ENCODE peak calls at places on chromosomes 16 and 17, in six cellular contexts. X is prostate gland, M is SK-N-SH, W is tibial nerve, T is PC-3, A is heart right ventricle. F is an unnamed sample. For H3K4me1 and H3K27me3, the result is how much of the 10 kb centered on the place peaks cover.

GRCh38 chr16:89110641-89111040 is 17.0 kb downstream of the ACSF3 start:
- DNase-seq in X (no peak), M (no peak), W (no peak), T (no peak), A (no peak), F (no peak)

GRCh38 chr17:73794336-73794735 is 150.1 kb upstream of the SDK2 start:
- DNase-seq in X (no peak), M (no peak), W (no peak), T (no peak), A (no peak), F (no peak)

GRCh38 chr17:9284884-9285283 is 263.6 kb downstream of the NTN1 start:
- DNase-seq in X (no peak), M (no peak), W (peak), T (no peak), A (peak), F (no peak)

GRCh38 chr17:17152385-17152784 is 53.7 kb downstream of the PLD6 start:
- DNase-seq in X (no peak), M (no peak), W (peak), T (no peak), A (peak), F (no peak)

GRCh38 chr17:22695228-22695619 is 1002.9 kb downstream of the KCNJ18 start:
- DNase-seq in X (no peak), M (peak), W (no peak), T (no peak), A (no peak), F (no peak)

GRCh38 chr16:3954411-3954921 is 74.0 kb upstream of the CREBBP start:
- DNase-seq in X (no peak), M (no peak), W (peak), T (no peak), A (peak), F (no peak)

GRCh38 chr17:42744283-42744805 is 496 bp downstream of the EZH1 start:
- DNase-seq in X (peak), M (no peak), W (peak), T (peak), A (peak), F (peak)

GRCh38 chr16:82585675-82586074 is 41.1 kb upstream of the CDH13 start:
- DNase-seq in X (no peak), M (no peak), W (no peak), T (no peak), A (no peak), F (no peak)

GRCh38 chr17:13253746-13254410 is 236.1 kb upstream of the ELAC2 start:
- DNase-seq in X (no peak), M (no peak), W (no peak), T (no peak), A (no peak), F (no peak)

GRCh38 chr16:51243836-51244483 is 92.9 kb upstream of the SALL1 start:
- DNase-seq in X (no peak), M (no peak), W (no peak), T (no peak), A (no peak), F (no peak)

GRCh38 chr16:86823895-86824671 is 245.7 kb downstream of the FOXL1 start:
- DNase-seq in X (no peak), M (no peak), W (no peak), T (peak), A (no peak), F (no peak)

DNA sequence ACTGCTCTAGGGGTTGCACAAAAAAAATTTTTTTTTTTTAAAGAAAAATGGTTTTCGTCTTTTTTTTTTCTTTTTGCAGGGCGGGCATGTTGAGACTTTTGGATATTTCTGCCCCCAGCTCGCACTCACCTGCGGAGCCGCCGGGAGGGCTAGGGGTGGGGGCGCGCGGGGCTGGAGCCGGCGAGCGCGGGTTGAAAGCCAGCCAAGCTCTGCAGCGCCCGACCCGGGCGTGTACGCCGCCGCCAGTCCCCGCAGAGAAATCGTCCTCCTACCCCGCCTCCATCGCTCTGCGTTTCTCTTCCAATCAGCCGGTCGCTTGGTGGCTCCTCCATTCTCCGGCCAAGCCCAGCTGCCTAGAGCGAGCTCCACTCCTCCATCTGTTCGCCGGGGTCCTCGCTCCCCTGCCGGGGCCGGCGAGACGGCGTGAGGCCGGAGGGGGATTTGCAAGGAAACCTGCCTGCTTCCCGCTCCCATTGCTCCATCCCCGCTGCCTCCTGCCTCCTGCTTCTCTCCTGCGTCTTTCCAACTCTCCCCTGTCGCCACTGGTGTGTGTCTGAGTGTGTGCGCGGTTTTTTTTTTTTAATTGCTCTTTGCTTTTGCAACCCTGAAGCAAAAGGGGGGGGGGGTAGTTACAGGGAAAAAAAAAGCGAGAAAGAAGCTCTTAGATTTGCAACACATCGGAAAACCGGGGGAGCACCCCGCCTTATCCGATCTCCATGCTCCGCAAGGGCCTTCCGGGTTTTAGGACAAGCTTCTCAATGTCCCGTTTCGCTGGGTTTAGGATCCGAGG is 1.8 kb upstream of the UBTF start:
- DNase-seq in X (peak), M (peak), W (peak), T (peak), A (peak), F (peak)
- TF ChIP-seq CTCF in X (no peak), M (no peak), W (no peak), T (no peak), A (peak), F (no peak)

GRCh38 chr17:795721-796120 is 13.6 kb downstream of the MRM3 start:
- DNase-seq in X (no peak), M (no peak), W (no peak), T (no peak), A (no peak), F (no peak)
- H3K4me1 ChIP-seq in X (under half), M (under half), W (under half), T (under half), A (under half), F (under half)

GRCh38 chr16:1288813-1289479 is 20.5 kb upstream of the UBE2I start:
- DNase-seq in X (no peak), M (no peak), W (no peak), T (no peak), A (no peak), F (no peak)

GRCh38 chr16:1291576-1291974 is 17.9 kb upstream of the UBE2I start:
- DNase-seq in X (no peak), M (no peak), W (no peak), T (no peak), A (no peak), F (no peak)

GRCh38 chr16:1290860-1291575 is 18.4 kb upstream of the UBE2I start:
- DNase-seq in X (no peak), M (no peak), W (no peak), T (no peak), A (no peak), F (no peak)

GRCh38 chr16:1289480-1289872 is 20.0 kb upstream of the UBE2I start:
- DNase-seq in X (no peak), M (no peak), W (no peak), T (no peak), A (no peak), F (no peak)

GRCh38 chr16:1290032-1290431 is 19.4 kb upstream of the UBE2I start:
- DNase-seq in X (no peak), M (no peak), W (no peak), T (no peak), A (no peak), F (no peak)
- H3K27me3 ChIP-seq in X (under half), M (half or more), W (under half), T (under half), A (half or more), F (under half)

DNA sequence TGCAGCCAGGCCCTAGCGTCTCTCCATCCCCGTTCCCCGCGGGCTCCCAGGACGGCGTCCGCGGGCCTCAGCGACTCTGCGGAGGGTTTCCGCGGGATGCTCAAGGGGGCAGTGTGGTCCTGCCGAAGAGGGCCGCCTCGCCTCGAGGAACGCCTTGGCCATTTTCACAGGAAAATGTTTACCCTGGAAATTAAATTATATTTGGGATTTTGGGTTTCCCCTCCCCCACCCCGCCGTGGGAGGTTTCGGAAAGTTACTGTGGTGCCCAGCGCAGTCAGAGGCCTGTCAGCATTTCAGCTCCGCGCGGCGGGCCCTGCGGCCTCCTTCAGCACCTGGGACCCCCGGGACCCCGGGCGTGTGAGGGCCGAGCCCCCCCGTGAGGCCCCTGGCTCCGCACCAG is 94.5 kb downstream of the PCTP start:
- DNase-seq in X (peak), M (peak), W (peak), T (no peak), A (peak), F (no peak)
- TF ChIP-seq CTCF in X (peak), M (peak), W (peak), T (peak), A (peak), F (peak)

GRCh38 chr17:2064980-2065785 is 10.3 kb downstream of the HIC1 start:
- DNase-seq in X (no peak), M (peak), W (no peak), T (no peak), A (no peak), F (no peak)

GRCh38 chr17:2068101-2068518 is 13.2 kb downstream of the HIC1 start:
- DNase-seq in X (no peak), M (no peak), W (no peak), T (no peak), A (no peak), F (no peak)

GRCh38 chr17:2068589-2069051 is 13.7 kb downstream of the HIC1 start:
- DNase-seq in X (no peak), M (peak), W (no peak), T (peak), A (no peak), F (no peak)

GRCh38 chr17:2067048-2067452 is 12.1 kb downstream of the HIC1 start:
- DNase-seq in X (no peak), M (no peak), W (no peak), T (no peak), A (no peak), F (no peak)

GRCh38 chr17:2067559-2067958 is 12.7 kb downstream of the HIC1 start:
- DNase-seq in X (no peak), M (no peak), W (no peak), T (no peak), A (no peak), F (no peak)
- H3K4me1 ChIP-seq in X (under half), M (under half), W (half or more), T (under half), A (under half), F (under half)

GRCh38 chr17:57544834-57545463 is 200.2 kb downstream of the CCDC182 start:
- DNase-seq in X (no peak), M (peak), W (no peak), T (no peak), A (no peak), F (no peak)
- H3K27me3 ChIP-seq in X (under half), M (under half), W (under half), T (under half), A (under half), F (under half)

DNA sequence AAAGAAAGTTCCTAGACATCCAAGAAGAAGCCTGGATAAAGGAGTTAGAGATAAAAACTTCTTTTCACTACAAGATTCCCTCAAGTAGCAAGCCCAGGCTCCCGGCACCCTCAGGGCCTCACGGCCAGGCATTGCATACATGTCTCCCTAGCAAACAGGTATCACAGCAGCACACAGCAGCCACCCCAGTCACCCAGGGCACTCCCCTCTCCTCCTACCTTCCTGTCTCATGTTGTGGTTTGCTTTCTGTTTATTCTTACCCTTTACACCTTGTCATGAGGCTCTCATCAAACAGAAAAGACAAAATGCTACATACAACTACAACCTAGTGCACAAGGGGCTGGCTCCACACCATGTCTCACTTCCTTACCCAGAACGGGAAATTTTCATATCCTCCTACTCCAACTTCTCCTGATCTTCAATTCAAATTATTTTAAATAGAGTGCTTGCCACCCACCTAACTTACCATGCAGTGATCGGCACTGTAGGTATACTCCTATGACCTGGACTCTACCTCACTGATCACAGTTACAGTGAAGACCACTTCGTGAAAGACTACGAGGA is 42.7 kb downstream of the XPO6 start:
- DNase-seq in X (no peak), M (no peak), W (no peak), T (no peak), A (no peak), F (no peak)
- TF ChIP-seq CTCF in X (no peak), M (no peak), W (no peak), T (no peak), A (no peak), F (no peak)

GRCh38 chr16:57570301-57571070 is 28.0 kb downstream of the ADGRG5 start:
- DNase-seq in X (no peak), M (no peak), W (no peak), T (no peak), A (no peak), F (no peak)
- H3K4me1 ChIP-seq in X (under half), M (under half), W (under half), T (under half), A (under half), F (under half)